ENCODE peak calls at places on chromosome 18, in five cellular contexts. X is tibial nerve, H is germinal center, L is endothelial cell, C is dorsolateral prefrontal cortex. U is an unnamed sample.

GRCh38 chr18:74906189-74906588 is 302.8 kb downstream of the PTGR3 start:
- DNase-seq in L (no peak), H (no peak), X (no peak), C (no peak), U (no peak)

GRCh38 chr18:23237524-23238151 is 102.4 kb downstream of the CABLES1 start:
- DNase-seq in X (no peak), C (no peak), L (peak; percentile 42), H (peak; percentile 71), U (peak; percentile 86)

GRCh38 chr18:32770181-32770650 is 2.6 kb downstream of the KLHL14 start:
- DNase-seq in L (no peak), X (no peak), H (peak; percentile 47), C (no peak), U (peak; percentile 47)

GRCh38 chr18:33596178-33596854 is 18.3 kb downstream of the ASXL3 start:
- DNase-seq in L (no peak), C (no peak), X (no peak), H (no peak), U (no peak)

GRCh38 chr18:24219561-24220317 is 80.9 kb downstream of the CABYR start:
- DNase-seq in L (no peak), C (no peak), H (no peak), X (no peak), U (no peak)

GRCh38 chr18:79456105-79456980 is 60.6 kb downstream of the NFATC1 start:
- DNase-seq in X (no peak), H (no peak), C (no peak), L (no peak), U (no peak)

GRCh38 chr18:75209129-75209951 is at the start of gene PTGR3:
- DNase-seq in L (peak; percentile 73), C (peak; percentile 74), X (peak; percentile 85), H (peak; percentile 73), U (peak; percentile 84)

GRCh38 chr18:58290059-58290747 is 246.2 kb downstream of the NEDD4L start:
- DNase-seq in C (no peak), H (no peak), X (no peak), L (no peak), U (no peak)

GRCh38 chr18:57585421-57585820 is 1.1 kb downstream of the FECH start:
- DNase-seq in X (no peak), L (no peak), C (peak; percentile 7), H (no peak), U (no peak)

GRCh38 chr18:61883547-61883946 is 9.3 kb downstream of the RNF152 start:
- DNase-seq in L (no peak), H (no peak), X (no peak), C (no peak), U (no peak)

GRCh38 chr18:9988665-9989064 is 74.8 kb downstream of the VAPA start:
- DNase-seq in H (no peak), C (no peak), X (no peak), L (no peak), U (no peak)

GRCh38 chr18:998976-999375 is 94.3 kb downstream of the ADCYAP1 start:
- DNase-seq in C (no peak), L (no peak), H (no peak), X (no peak), U (no peak)

GRCh38 chr18:63158676-63159291 is 160.8 kb downstream of the BCL2 start:
- DNase-seq in C (no peak), X (no peak), L (no peak), H (no peak), U (no peak)

GRCh38 chr18:50201476-50201875 is 6.5 kb upstream of the MYO5B start:
- DNase-seq in X (no peak), C (no peak), H (no peak), L (no peak), U (no peak)

GRCh38 chr18:3827236-3827635 is 377.3 kb downstream of the TGIF1 start:
- DNase-seq in X (no peak), H (no peak), C (no peak), L (no peak), U (no peak)

GRCh38 chr18:3425450-3425849 is 24.5 kb upstream of the TGIF1 start:
- DNase-seq in X (no peak), H (no peak), C (no peak), L (no peak), U (no peak)

GRCh38 chr18:49632588-49632987 is 70.7 kb downstream of the LIPG start:
- DNase-seq in L (no peak), H (no peak), X (no peak), C (no peak), U (no peak)

GRCh38 chr18:74832381-74832780 is 234.7 kb downstream of the ZNF407 start:
- DNase-seq in X (no peak), H (no peak), L (no peak), C (no peak), U (no peak)

GRCh38 chr18:26422472-26423162 is 125.7 kb downstream of the KCTD1 start:
- DNase-seq in C (no peak), H (peak; percentile 34), X (no peak), L (no peak), U (no peak)

GRCh38 chr18:23529597-23529996 is 26.3 kb downstream of the RMC1 start:
- DNase-seq in H (no peak), X (no peak), L (no peak), C (no peak), U (no peak)

GRCh38 chr18:6591491-6591890 is 138.0 kb upstream of the ARHGAP28 start:
- DNase-seq in X (no peak), C (no peak), H (no peak), L (no peak), U (no peak)

GRCh38 chr18:10412933-10413332 is 41.5 kb upstream of the APCDD1 start:
- DNase-seq in C (no peak), X (no peak), H (no peak), L (no peak), U (no peak)

GRCh38 chr18:51762373-51762772 is 564.9 kb upstream of the MEX3C start:
- DNase-seq in H (no peak), X (no peak), C (no peak), L (no peak), U (no peak)

GRCh38 chr18:57803119-57803969 is at the start of gene ATP8B1:
- DNase-seq in X (no peak), L (peak; percentile 72), C (no peak), H (peak; percentile 48), U (peak; percentile 91)

GRCh38 chr18:38552729-38553411 is 987.3 kb upstream of the CELF4 start:
- DNase-seq in C (no peak), H (no peak), X (no peak), L (no peak), U (no peak)

U was measured in H9.